ENCODE peak calls at places on chromosome 18, in four cellular contexts. One of them, this sample, is unnamed.

GRCh38 chr18:60549338-60549960 is 176.9 kb upstream of the MC4R start:
- DNase-seq in heart right ventricle: peak; percentile 21
- DNase-seq in CD8-positive, alpha-beta T cell: no peak
- DNase-seq in foreskin keratinocyte: peak; percentile 16
- DNase-seq in this sample: peak; percentile 50

GRCh38 chr18:25230658-25231326 is 121.2 kb downstream of the ZNF521 start:
- DNase-seq in heart right ventricle: peak; percentile 81
- DNase-seq in CD8-positive, alpha-beta T cell: no peak
- DNase-seq in foreskin keratinocyte: no peak
- DNase-seq in this sample: no peak

GRCh38 chr18:79884963-79885728 is 66.3 kb downstream of the SLC66A2 start:
- DNase-seq in heart right ventricle: no peak
- DNase-seq in CD8-positive, alpha-beta T cell: no peak
- DNase-seq in foreskin keratinocyte: no peak
- DNase-seq in this sample: no peak

GRCh38 chr18:69839497-69839896 is 108.2 kb downstream of the CD226 start:
- DNase-seq in heart right ventricle: no peak
- DNase-seq in CD8-positive, alpha-beta T cell: no peak
- DNase-seq in foreskin keratinocyte: no peak
- DNase-seq in this sample: no peak

GRCh38 chr18:896315-896714 is 8.4 kb upstream of the ADCYAP1 start:
- DNase-seq in heart right ventricle: no peak
- DNase-seq in CD8-positive, alpha-beta T cell: no peak
- DNase-seq in foreskin keratinocyte: no peak
- DNase-seq in this sample: no peak

GRCh38 chr18:7567487-7568425 is 640 bp downstream of the PTPRM start:
- DNase-seq in heart right ventricle: peak; percentile 43
- DNase-seq in CD8-positive, alpha-beta T cell: no peak
- DNase-seq in foreskin keratinocyte: no peak
- DNase-seq in this sample: no peak

GRCh38 chr18:45760443-45761036 is 36.6 kb downstream of the SLC14A1 start:
- DNase-seq in heart right ventricle: no peak
- DNase-seq in CD8-positive, alpha-beta T cell: no peak
- DNase-seq in foreskin keratinocyte: no peak
- DNase-seq in this sample: no peak

GRCh38 chr18:903703-904102 is 968 bp upstream of the ADCYAP1 start:
- DNase-seq in heart right ventricle: peak; percentile 47
- DNase-seq in CD8-positive, alpha-beta T cell: no peak
- DNase-seq in foreskin keratinocyte: no peak
- DNase-seq in this sample: no peak

GRCh38 chr18:43620936-43621335 is 343.6 kb upstream of the SYT4 start:
- DNase-seq in heart right ventricle: no peak
- DNase-seq in CD8-positive, alpha-beta T cell: no peak
- DNase-seq in foreskin keratinocyte: no peak
- DNase-seq in this sample: no peak
- TF ChIP-seq CTCF in heart right ventricle: peak; percentile 61
- TF ChIP-seq CTCF in CD8-positive, alpha-beta T cell: peak; percentile 29
- TF ChIP-seq CTCF in foreskin keratinocyte: peak; percentile 71
- TF ChIP-seq CTCF in this sample: peak; percentile 35

DNA sequence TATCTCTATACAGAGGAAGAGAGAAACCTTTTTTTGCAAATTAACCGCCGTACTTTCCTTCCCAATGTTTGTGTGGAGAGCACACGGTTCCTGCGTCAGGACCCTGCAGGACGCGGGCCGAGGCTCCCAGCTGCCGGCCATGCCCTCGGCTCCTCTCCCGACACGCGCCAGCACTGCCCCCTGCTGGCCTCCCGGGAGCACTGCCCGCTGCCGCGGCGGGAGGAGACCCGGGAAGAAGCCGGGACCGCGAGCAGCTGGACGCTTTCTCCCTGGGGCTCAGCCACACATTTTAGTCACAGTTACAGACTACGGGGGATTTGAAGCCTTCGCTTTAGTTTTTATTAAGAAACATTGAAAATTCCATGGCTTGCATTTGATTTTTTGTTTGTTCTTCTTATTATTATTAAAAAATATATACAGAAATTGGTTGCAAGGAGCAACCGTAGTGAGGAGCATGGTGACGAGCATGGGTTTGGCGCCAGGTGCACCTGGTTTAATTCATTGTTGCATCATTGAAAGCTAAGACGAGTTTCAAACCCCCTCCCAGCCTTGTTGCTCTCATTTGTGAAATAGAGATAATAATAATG is 401.2 kb downstream of the GALR1 start:
- DNase-seq in heart right ventricle: peak; percentile 63
- DNase-seq in CD8-positive, alpha-beta T cell: peak; percentile 14
- DNase-seq in foreskin keratinocyte: no peak
- DNase-seq in this sample: peak; percentile 24
- H3K27ac ChIP-seq in heart right ventricle: no peak overlapping the region
- H3K27ac ChIP-seq in CD8-positive, alpha-beta T cell: no peak overlapping the region
- H3K27ac ChIP-seq in foreskin keratinocyte: no peak overlapping the region
- H3K27ac ChIP-seq in this sample: no peak overlapping the region

GRCh38 chr18:23208600-23208999 is 73.3 kb downstream of the CABLES1 start:
- DNase-seq in heart right ventricle: no peak
- DNase-seq in CD8-positive, alpha-beta T cell: no peak
- DNase-seq in foreskin keratinocyte: no peak
- DNase-seq in this sample: no peak

GRCh38 chr18:23205980-23206379 is 70.7 kb downstream of the CABLES1 start:
- DNase-seq in heart right ventricle: no peak
- DNase-seq in CD8-positive, alpha-beta T cell: no peak
- DNase-seq in foreskin keratinocyte: no peak
- DNase-seq in this sample: no peak

GRCh38 chr18:23209031-23209430 is 73.7 kb downstream of the CABLES1 start:
- DNase-seq in heart right ventricle: no peak
- DNase-seq in CD8-positive, alpha-beta T cell: no peak
- DNase-seq in foreskin keratinocyte: no peak
- DNase-seq in this sample: no peak

GRCh38 chr18:23207994-23208393 is 72.7 kb downstream of the CABLES1 start:
- DNase-seq in heart right ventricle: no peak
- DNase-seq in CD8-positive, alpha-beta T cell: no peak
- DNase-seq in foreskin keratinocyte: no peak
- DNase-seq in this sample: no peak

GRCh38 chr18:23207191-23207955 is 72.1 kb downstream of the CABLES1 start:
- DNase-seq in heart right ventricle: no peak
- DNase-seq in CD8-positive, alpha-beta T cell: no peak
- DNase-seq in foreskin keratinocyte: no peak
- DNase-seq in this sample: no peak
- TF ChIP-seq CTCF in heart right ventricle: no peak
- TF ChIP-seq CTCF in CD8-positive, alpha-beta T cell: no peak
- TF ChIP-seq CTCF in foreskin keratinocyte: peak; percentile 58
- TF ChIP-seq CTCF in this sample: no peak

GRCh38 chr18:26792661-26793060 is 72.8 kb downstream of the AQP4 start:
- DNase-seq in heart right ventricle: no peak
- DNase-seq in CD8-positive, alpha-beta T cell: no peak
- DNase-seq in foreskin keratinocyte: no peak
- DNase-seq in this sample: no peak

GRCh38 chr18:26794210-26795101 is 71.1 kb downstream of the AQP4 start:
- DNase-seq in heart right ventricle: no peak
- DNase-seq in CD8-positive, alpha-beta T cell: no peak
- DNase-seq in foreskin keratinocyte: no peak
- DNase-seq in this sample: no peak

DNA sequence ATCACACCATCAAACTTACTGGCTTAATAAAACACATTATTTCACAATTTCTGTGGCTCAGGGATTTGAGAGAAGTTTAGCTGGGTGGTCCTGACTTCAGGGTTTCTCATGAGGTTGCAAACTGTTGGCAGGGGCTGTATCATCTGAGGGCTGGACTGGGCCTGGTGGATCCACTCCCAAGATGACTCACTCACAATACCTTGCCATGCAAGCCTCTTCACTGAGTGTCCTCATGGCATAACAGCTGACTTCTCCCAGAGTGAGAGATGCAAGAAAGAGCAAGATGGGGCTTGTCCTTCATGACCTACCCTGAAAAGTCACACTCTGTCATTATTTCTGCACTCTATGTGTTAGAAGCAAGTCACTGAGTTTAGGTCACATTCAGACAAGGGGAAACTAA is 73.8 kb downstream of the AQP4 start:
- DNase-seq in heart right ventricle: no peak
- DNase-seq in CD8-positive, alpha-beta T cell: no peak
- DNase-seq in foreskin keratinocyte: peak; percentile 70
- DNase-seq in this sample: no peak
- H3K27ac ChIP-seq in heart right ventricle: no peak overlapping the region
- H3K27ac ChIP-seq in CD8-positive, alpha-beta T cell: no peak overlapping the region
- H3K27ac ChIP-seq in foreskin keratinocyte: peak overlapping the region; percentile 15
- H3K27ac ChIP-seq in this sample: no peak overlapping the region

DNA sequence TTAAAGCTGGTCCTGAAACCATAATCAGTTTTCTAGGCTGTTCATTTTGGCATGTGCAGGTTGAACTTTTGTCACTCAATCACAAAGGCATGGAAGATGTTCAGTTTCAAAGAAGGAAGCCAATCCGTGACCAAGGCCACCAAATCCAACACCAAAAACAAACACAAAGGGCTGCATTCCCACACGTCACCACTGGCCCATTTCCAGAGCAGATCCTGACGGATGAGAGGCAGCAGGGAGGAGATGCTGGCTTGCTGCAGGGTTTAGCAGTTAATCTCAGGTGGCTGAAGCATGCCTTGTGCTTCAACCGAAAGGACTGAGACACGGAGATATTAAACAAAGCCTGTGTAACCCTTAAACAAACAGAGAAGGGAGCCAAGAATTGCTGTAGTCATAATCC is 191.9 kb upstream of the CTAGE1 start:
- DNase-seq in heart right ventricle: peak; percentile 86
- DNase-seq in CD8-positive, alpha-beta T cell: no peak
- DNase-seq in foreskin keratinocyte: no peak
- DNase-seq in this sample: no peak
- TF ChIP-seq CTCF in heart right ventricle: no peak
- TF ChIP-seq CTCF in CD8-positive, alpha-beta T cell: no peak
- TF ChIP-seq CTCF in foreskin keratinocyte: no peak
- TF ChIP-seq CTCF in this sample: no peak

GRCh38 chr18:74526478-74526877 is 7.8 kb upstream of the CNDP1 start:
- DNase-seq in heart right ventricle: no peak
- DNase-seq in CD8-positive, alpha-beta T cell: no peak
- DNase-seq in foreskin keratinocyte: no peak
- DNase-seq in this sample: no peak

GRCh38 chr18:74528913-74529312 is 5.4 kb upstream of the CNDP1 start:
- DNase-seq in heart right ventricle: no peak
- DNase-seq in CD8-positive, alpha-beta T cell: no peak
- DNase-seq in foreskin keratinocyte: no peak
- DNase-seq in this sample: no peak

GRCh38 chr18:74529378-74529777 is 4.9 kb upstream of the CNDP1 start:
- DNase-seq in heart right ventricle: no peak
- DNase-seq in CD8-positive, alpha-beta T cell: no peak
- DNase-seq in foreskin keratinocyte: no peak
- DNase-seq in this sample: no peak

GRCh38 chr18:74529811-74530583 is 4.3 kb upstream of the CNDP1 start:
- DNase-seq in heart right ventricle: no peak
- DNase-seq in CD8-positive, alpha-beta T cell: no peak
- DNase-seq in foreskin keratinocyte: no peak
- DNase-seq in this sample: no peak

GRCh38 chr18:74528478-74528877 is 5.8 kb upstream of the CNDP1 start:
- DNase-seq in heart right ventricle: no peak
- DNase-seq in CD8-positive, alpha-beta T cell: no peak
- DNase-seq in foreskin keratinocyte: no peak
- DNase-seq in this sample: no peak
- H3K27ac ChIP-seq in heart right ventricle: no peak overlapping the region
- H3K27ac ChIP-seq in CD8-positive, alpha-beta T cell: no peak overlapping the region
- H3K27ac ChIP-seq in foreskin keratinocyte: no peak overlapping the region
- H3K27ac ChIP-seq in this sample: no peak overlapping the region

DNA sequence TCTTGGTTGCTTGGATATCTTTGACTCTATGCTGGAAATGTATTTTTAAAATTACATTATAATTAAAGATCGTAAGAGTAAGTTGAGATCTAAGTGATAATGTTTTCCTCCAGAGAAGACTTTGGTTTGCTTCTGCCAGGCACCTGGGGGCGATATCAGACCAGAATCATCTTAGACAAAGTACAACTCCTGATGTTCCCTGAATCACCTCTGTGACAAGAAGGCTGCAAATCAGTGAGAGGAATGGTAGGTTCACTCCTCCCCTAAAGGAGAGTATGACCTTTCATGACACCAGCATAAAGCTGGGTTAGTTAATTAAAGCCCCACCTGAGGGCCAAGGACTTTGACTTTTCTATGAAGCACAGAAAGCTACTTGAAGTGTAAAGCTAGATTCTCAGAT is 114.4 kb upstream of the DTNA start:
- DNase-seq in heart right ventricle: no peak
- DNase-seq in CD8-positive, alpha-beta T cell: no peak
- DNase-seq in foreskin keratinocyte: no peak
- DNase-seq in this sample: no peak
- TF ChIP-seq CTCF in heart right ventricle: peak; percentile 34
- TF ChIP-seq CTCF in CD8-positive, alpha-beta T cell: no peak
- TF ChIP-seq CTCF in foreskin keratinocyte: peak; percentile 45
- TF ChIP-seq CTCF in this sample: peak; percentile 21

GRCh38 chr18:23302852-23303527 is 150.1 kb upstream of the RIOK3 start:
- DNase-seq in heart right ventricle: no peak
- DNase-seq in CD8-positive, alpha-beta T cell: no peak
- DNase-seq in foreskin keratinocyte: peak; percentile 86
- DNase-seq in this sample: no peak

GRCh38 chr18:23311346-23312103 is 141.6 kb upstream of the RIOK3 start:
- DNase-seq in heart right ventricle: peak; percentile 59
- DNase-seq in CD8-positive, alpha-beta T cell: no peak
- DNase-seq in foreskin keratinocyte: no peak
- DNase-seq in this sample: no peak

GRCh38 chr18:23306842-23307241 is 146.2 kb upstream of the RIOK3 start:
- DNase-seq in heart right ventricle: no peak
- DNase-seq in CD8-positive, alpha-beta T cell: peak; percentile 8
- DNase-seq in foreskin keratinocyte: no peak
- DNase-seq in this sample: no peak

GRCh38 chr18:23302514-23302851 is 150.6 kb upstream of the RIOK3 start:
- DNase-seq in heart right ventricle: no peak
- DNase-seq in CD8-positive, alpha-beta T cell: no peak
- DNase-seq in foreskin keratinocyte: no peak
- DNase-seq in this sample: no peak

GRCh38 chr18:23307567-23308295 is 145.4 kb upstream of the RIOK3 start:
- DNase-seq in heart right ventricle: no peak
- DNase-seq in CD8-positive, alpha-beta T cell: no peak
- DNase-seq in foreskin keratinocyte: no peak
- DNase-seq in this sample: no peak
- H3K27ac ChIP-seq in heart right ventricle: no peak overlapping the region
- H3K27ac ChIP-seq in CD8-positive, alpha-beta T cell: no peak overlapping the region
- H3K27ac ChIP-seq in foreskin keratinocyte: no peak overlapping the region
- H3K27ac ChIP-seq in this sample: no peak overlapping the region